ENCODE peak calls at places on chromosomes 2 and 18, in six cellular contexts. One of them, this sample, is unnamed.

GRCh38 chr2:42238644-42239288 is 69.6 kb downstream of the EML4 start:
- DNase-seq in endodermal cell: peak
- DNase-seq in Peyer's patch: peak
- DNase-seq in fibroblast of lung: no peak
- DNase-seq in CD8-positive, alpha-beta memory T cell: no peak
- DNase-seq in lower lobe of right lung: peak
- DNase-seq in this sample: no peak

GRCh38 chr2:216691210-216691741 is 4.1 kb downstream of the IGFBP5 start:
- DNase-seq in CD8-positive, alpha-beta memory T cell: no peak
- DNase-seq in Peyer's patch: no peak
- DNase-seq in lower lobe of right lung: peak
- DNase-seq in endodermal cell: peak
- DNase-seq in fibroblast of lung: peak
- DNase-seq in this sample: no peak

GRCh38 chr2:119264781-119265692 is 41.4 kb downstream of the STEAP3 start:
- DNase-seq in lower lobe of right lung: no peak
- DNase-seq in endodermal cell: peak
- DNase-seq in fibroblast of lung: peak
- DNase-seq in Peyer's patch: peak
- DNase-seq in CD8-positive, alpha-beta memory T cell: no peak
- DNase-seq in this sample: no peak

GRCh38 chr2:231367178-231367577 is 28.3 kb upstream of the B3GNT7 start:
- DNase-seq in fibroblast of lung: no peak
- DNase-seq in Peyer's patch: no peak
- DNase-seq in endodermal cell: no peak
- DNase-seq in CD8-positive, alpha-beta memory T cell: no peak
- DNase-seq in lower lobe of right lung: peak
- DNase-seq in this sample: no peak

GRCh38 chr2:227163445-227163997 is 484 bp downstream of the COL4A4 start:
- DNase-seq in fibroblast of lung: no peak
- DNase-seq in CD8-positive, alpha-beta memory T cell: no peak
- DNase-seq in lower lobe of right lung: no peak
- DNase-seq in endodermal cell: peak
- DNase-seq in Peyer's patch: no peak
- DNase-seq in this sample: no peak

GRCh38 chr2:227888289-227888688 is 16.9 kb downstream of the DAW1 start:
- DNase-seq in CD8-positive, alpha-beta memory T cell: no peak
- DNase-seq in fibroblast of lung: no peak
- DNase-seq in lower lobe of right lung: no peak
- DNase-seq in endodermal cell: peak
- DNase-seq in Peyer's patch: no peak
- DNase-seq in this sample: no peak

GRCh38 chr18:35407871-35408481 is 30.8 kb upstream of the ZNF396 start:
- DNase-seq in CD8-positive, alpha-beta memory T cell: no peak
- DNase-seq in fibroblast of lung: peak
- DNase-seq in lower lobe of right lung: no peak
- DNase-seq in Peyer's patch: no peak
- DNase-seq in endodermal cell: peak
- DNase-seq in this sample: peak

GRCh38 chr18:394997-395383 is 105.5 kb downstream of the COLEC12 start:
- DNase-seq in endodermal cell: no peak
- DNase-seq in lower lobe of right lung: no peak
- DNase-seq in Peyer's patch: no peak
- DNase-seq in CD8-positive, alpha-beta memory T cell: no peak
- DNase-seq in fibroblast of lung: peak
- DNase-seq in this sample: no peak

GRCh38 chr2:77013457-77013856 is 508.7 kb downstream of the LRRTM4 start:
- DNase-seq in lower lobe of right lung: no peak
- DNase-seq in endodermal cell: no peak
- DNase-seq in fibroblast of lung: no peak
- DNase-seq in CD8-positive, alpha-beta memory T cell: no peak
- DNase-seq in Peyer's patch: no peak
- DNase-seq in this sample: no peak

GRCh38 chr2:31810200-31810917 is 200.4 kb downstream of the MEMO1 start:
- DNase-seq in endodermal cell: no peak
- DNase-seq in lower lobe of right lung: no peak
- DNase-seq in Peyer's patch: no peak
- DNase-seq in CD8-positive, alpha-beta memory T cell: no peak
- DNase-seq in fibroblast of lung: no peak
- DNase-seq in this sample: no peak

GRCh38 chr18:44521673-44522032 is 159.0 kb upstream of the SETBP1 start:
- DNase-seq in CD8-positive, alpha-beta memory T cell: no peak
- DNase-seq in Peyer's patch: no peak
- DNase-seq in lower lobe of right lung: no peak
- DNase-seq in endodermal cell: no peak
- DNase-seq in fibroblast of lung: peak
- DNase-seq in this sample: peak

GRCh38 chr18:5582054-5582453 is 38.3 kb upstream of the EPB41L3 start:
- DNase-seq in CD8-positive, alpha-beta memory T cell: no peak
- DNase-seq in fibroblast of lung: peak
- DNase-seq in endodermal cell: peak
- DNase-seq in Peyer's patch: no peak
- DNase-seq in lower lobe of right lung: no peak
- DNase-seq in this sample: no peak

GRCh38 chr2:46909771-46910419 is 5.7 kb downstream of the MCFD2 start:
- DNase-seq in CD8-positive, alpha-beta memory T cell: no peak
- DNase-seq in fibroblast of lung: peak
- DNase-seq in Peyer's patch: peak
- DNase-seq in lower lobe of right lung: no peak
- DNase-seq in endodermal cell: no peak
- DNase-seq in this sample: peak

GRCh38 chr2:232876071-232876977 is 6.3 kb downstream of the SNORC start:
- DNase-seq in endodermal cell: peak
- DNase-seq in lower lobe of right lung: no peak
- DNase-seq in CD8-positive, alpha-beta memory T cell: no peak
- DNase-seq in fibroblast of lung: peak
- DNase-seq in Peyer's patch: peak
- DNase-seq in this sample: no peak

GRCh38 chr2:53970095-53970897 is 497 bp downstream of the PSME4 start:
- DNase-seq in Peyer's patch: no peak
- DNase-seq in endodermal cell: peak
- DNase-seq in fibroblast of lung: peak
- DNase-seq in CD8-positive, alpha-beta memory T cell: peak
- DNase-seq in lower lobe of right lung: peak
- DNase-seq in this sample: no peak

GRCh38 chr2:42474765-42475454 is 18.9 kb downstream of the KCNG3 start:
- DNase-seq in endodermal cell: no peak
- DNase-seq in Peyer's patch: no peak
- DNase-seq in fibroblast of lung: no peak
- DNase-seq in CD8-positive, alpha-beta memory T cell: no peak
- DNase-seq in lower lobe of right lung: no peak
- DNase-seq in this sample: no peak

GRCh38 chr2:34161546-34161945 is 562.4 kb upstream of the FAM98A start:
- DNase-seq in CD8-positive, alpha-beta memory T cell: no peak
- DNase-seq in endodermal cell: no peak
- DNase-seq in Peyer's patch: no peak
- DNase-seq in lower lobe of right lung: no peak
- DNase-seq in fibroblast of lung: no peak
- DNase-seq in this sample: peak

GRCh38 chr18:38496222-38496810 is 930.7 kb upstream of the CELF4 start:
- DNase-seq in Peyer's patch: no peak
- DNase-seq in endodermal cell: no peak
- DNase-seq in lower lobe of right lung: no peak
- DNase-seq in fibroblast of lung: no peak
- DNase-seq in CD8-positive, alpha-beta memory T cell: no peak
- DNase-seq in this sample: no peak

GRCh38 chr2:12762337-12762736 is 45.6 kb downstream of the TRIB2 start:
- DNase-seq in CD8-positive, alpha-beta memory T cell: no peak
- DNase-seq in fibroblast of lung: no peak
- DNase-seq in endodermal cell: no peak
- DNase-seq in Peyer's patch: no peak
- DNase-seq in lower lobe of right lung: no peak
- DNase-seq in this sample: no peak

GRCh38 chr18:27661320-27662049 is 476.4 kb upstream of the CHST9 start:
- DNase-seq in CD8-positive, alpha-beta memory T cell: no peak
- DNase-seq in lower lobe of right lung: no peak
- DNase-seq in Peyer's patch: no peak
- DNase-seq in fibroblast of lung: no peak
- DNase-seq in endodermal cell: no peak
- DNase-seq in this sample: no peak

GRCh38 chr2:201949036-201950012 is 84.3 kb upstream of the FZD7 start:
- DNase-seq in fibroblast of lung: peak
- DNase-seq in Peyer's patch: no peak
- DNase-seq in lower lobe of right lung: no peak
- DNase-seq in CD8-positive, alpha-beta memory T cell: no peak
- DNase-seq in endodermal cell: peak
- DNase-seq in this sample: no peak

GRCh38 chr2:206084870-206085741 is 868 bp downstream of the INO80D start:
- DNase-seq in lower lobe of right lung: peak
- DNase-seq in Peyer's patch: peak
- DNase-seq in CD8-positive, alpha-beta memory T cell: peak
- DNase-seq in fibroblast of lung: peak
- DNase-seq in endodermal cell: peak
- DNase-seq in this sample: peak

GRCh38 chr2:143347303-143347702 is 218.1 kb downstream of the ARHGAP15 start:
- DNase-seq in CD8-positive, alpha-beta memory T cell: no peak
- DNase-seq in lower lobe of right lung: no peak
- DNase-seq in Peyer's patch: no peak
- DNase-seq in fibroblast of lung: no peak
- DNase-seq in endodermal cell: no peak
- DNase-seq in this sample: no peak

DNA sequence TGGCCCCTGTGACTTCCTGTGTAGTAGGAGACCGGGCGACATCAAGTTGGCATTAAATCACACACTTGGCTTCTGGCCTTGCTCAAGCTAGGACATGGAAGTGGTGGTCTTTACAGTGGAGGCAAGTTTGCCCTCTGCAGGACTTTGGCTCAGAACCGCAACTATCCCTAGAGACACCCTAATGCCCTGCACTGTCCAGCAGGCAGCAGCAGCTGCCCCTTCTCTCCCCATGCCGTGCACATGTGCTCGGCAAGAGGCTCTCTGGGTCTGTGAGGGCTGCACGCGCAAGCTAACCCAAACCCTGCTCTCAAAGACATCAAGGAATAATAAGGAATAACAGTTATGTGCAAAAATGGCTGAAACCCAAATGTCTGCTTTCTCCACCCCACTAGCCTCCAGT is 106.5 kb downstream of the COL6A3 start:
- DNase-seq in fibroblast of lung: no peak
- DNase-seq in CD8-positive, alpha-beta memory T cell: no peak
- DNase-seq in lower lobe of right lung: no peak
- DNase-seq in endodermal cell: no peak
- DNase-seq in Peyer's patch: no peak
- DNase-seq in this sample: no peak
- H3K27ac ChIP-seq in fibroblast of lung: no peak
- H3K27ac ChIP-seq in CD8-positive, alpha-beta memory T cell: no peak
- H3K27ac ChIP-seq in lower lobe of right lung: no peak
- H3K27ac ChIP-seq in endodermal cell: no peak
- H3K27ac ChIP-seq in Peyer's patch: no peak
- H3K27ac ChIP-seq in this sample: no peak

DNA sequence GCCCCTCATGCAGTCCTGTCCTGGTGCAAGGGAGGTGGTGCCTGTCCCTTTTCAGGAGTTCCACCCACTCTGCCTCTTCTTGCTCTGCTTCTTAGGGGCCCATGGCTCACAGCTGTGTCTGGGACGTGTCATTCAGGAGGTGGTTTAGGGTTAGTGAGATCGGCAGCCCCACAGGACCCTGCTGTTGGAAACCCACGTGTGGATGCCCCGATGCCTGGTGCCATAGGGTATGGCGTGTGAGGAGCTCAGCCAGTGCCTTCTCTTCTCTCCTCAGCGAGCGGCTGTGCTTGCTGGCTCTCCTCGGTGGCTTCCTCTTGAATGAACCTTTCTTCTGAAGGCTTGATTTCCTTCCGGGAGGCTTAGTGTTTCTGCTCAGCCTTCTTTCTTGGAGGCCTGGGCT is 55.2 kb downstream of the LDLRAD4 start:
- DNase-seq in lower lobe of right lung: no peak
- DNase-seq in CD8-positive, alpha-beta memory T cell: no peak
- DNase-seq in endodermal cell: peak
- DNase-seq in Peyer's patch: no peak
- DNase-seq in fibroblast of lung: no peak
- DNase-seq in this sample: no peak
- H3K27ac ChIP-seq in lower lobe of right lung: no peak
- H3K27ac ChIP-seq in CD8-positive, alpha-beta memory T cell: no peak
- H3K27ac ChIP-seq in endodermal cell: no peak
- H3K27ac ChIP-seq in Peyer's patch: no peak
- H3K27ac ChIP-seq in fibroblast of lung: no peak
- H3K27ac ChIP-seq in this sample: no peak

GRCh38 chr2:208927867-208928266 is 496.0 kb upstream of the MAP2 start:
- DNase-seq in lower lobe of right lung: no peak
- DNase-seq in CD8-positive, alpha-beta memory T cell: no peak
- DNase-seq in fibroblast of lung: no peak
- DNase-seq in endodermal cell: no peak
- DNase-seq in Peyer's patch: no peak
- DNase-seq in this sample: no peak

GRCh38 chr2:208929894-208930427 is 493.9 kb upstream of the MAP2 start:
- DNase-seq in Peyer's patch: no peak
- DNase-seq in fibroblast of lung: no peak
- DNase-seq in lower lobe of right lung: no peak
- DNase-seq in CD8-positive, alpha-beta memory T cell: no peak
- DNase-seq in endodermal cell: no peak
- DNase-seq in this sample: no peak

GRCh38 chr2:208929489-208929864 is 494.4 kb upstream of the MAP2 start:
- DNase-seq in Peyer's patch: no peak
- DNase-seq in CD8-positive, alpha-beta memory T cell: no peak
- DNase-seq in endodermal cell: no peak
- DNase-seq in fibroblast of lung: no peak
- DNase-seq in lower lobe of right lung: no peak
- DNase-seq in this sample: no peak
- H3K27ac ChIP-seq in Peyer's patch: no peak
- H3K27ac ChIP-seq in CD8-positive, alpha-beta memory T cell: no peak
- H3K27ac ChIP-seq in endodermal cell: no peak
- H3K27ac ChIP-seq in fibroblast of lung: no peak
- H3K27ac ChIP-seq in lower lobe of right lung: no peak
- H3K27ac ChIP-seq in this sample: no peak

GRCh38 chr2:45889053-45889452 is 237.6 kb downstream of the PRKCE start:
- DNase-seq in CD8-positive, alpha-beta memory T cell: no peak
- DNase-seq in lower lobe of right lung: peak
- DNase-seq in fibroblast of lung: peak
- DNase-seq in Peyer's patch: no peak
- DNase-seq in endodermal cell: peak
- DNase-seq in this sample: no peak
- H3K27ac ChIP-seq in CD8-positive, alpha-beta memory T cell: no peak
- H3K27ac ChIP-seq in lower lobe of right lung: peak
- H3K27ac ChIP-seq in fibroblast of lung: no peak
- H3K27ac ChIP-seq in Peyer's patch: no peak
- H3K27ac ChIP-seq in endodermal cell: no peak
- H3K27ac ChIP-seq in this sample: no peak

GRCh38 chr2:217929294-217929671 is 73.5 kb downstream of the TNS1 start:
- DNase-seq in Peyer's patch: no peak
- DNase-seq in fibroblast of lung: no peak
- DNase-seq in endodermal cell: no peak
- DNase-seq in CD8-positive, alpha-beta memory T cell: no peak
- DNase-seq in lower lobe of right lung: peak
- DNase-seq in this sample: no peak
- H3K27ac ChIP-seq in Peyer's patch: peak
- H3K27ac ChIP-seq in fibroblast of lung: no peak
- H3K27ac ChIP-seq in endodermal cell: no peak
- H3K27ac ChIP-seq in CD8-positive, alpha-beta memory T cell: no peak
- H3K27ac ChIP-seq in lower lobe of right lung: peak
- H3K27ac ChIP-seq in this sample: no peak

DNA sequence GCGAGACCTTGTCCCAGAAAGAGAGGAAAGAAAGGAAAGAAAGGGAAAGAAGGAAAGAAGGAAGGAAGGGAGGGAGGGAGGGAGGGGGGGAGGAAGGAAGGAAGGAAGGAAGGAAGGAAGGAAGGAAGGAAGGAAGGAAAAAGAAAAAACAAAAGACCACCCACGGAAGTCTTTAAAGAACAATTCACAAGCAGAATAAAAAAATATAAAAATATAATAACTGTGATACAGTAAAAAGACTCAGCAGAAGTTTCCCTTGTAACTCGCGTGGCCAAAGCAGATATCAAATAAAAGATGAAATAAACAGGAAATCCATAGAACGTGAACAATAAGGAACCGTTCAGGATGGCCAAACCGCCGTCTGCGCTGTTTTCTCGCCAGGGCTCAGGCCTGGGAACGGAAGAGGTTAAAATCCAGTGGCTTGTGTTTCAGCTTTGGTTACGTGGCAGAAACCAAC is 1.2 kb upstream of the SLC1A4 start:
- DNase-seq in fibroblast of lung: no peak
- DNase-seq in lower lobe of right lung: no peak
- DNase-seq in CD8-positive, alpha-beta memory T cell: no peak
- DNase-seq in endodermal cell: no peak
- DNase-seq in Peyer's patch: no peak
- DNase-seq in this sample: no peak
- H3K27ac ChIP-seq in fibroblast of lung: peak
- H3K27ac ChIP-seq in lower lobe of right lung: peak
- H3K27ac ChIP-seq in CD8-positive, alpha-beta memory T cell: peak
- H3K27ac ChIP-seq in endodermal cell: peak
- H3K27ac ChIP-seq in Peyer's patch: peak
- H3K27ac ChIP-seq in this sample: peak

This sample was measured in foreskin keratinocyte.